ENCODE peak calls at places on chromosomes 13 and 19, in four cellular contexts. I is foreskin keratinocyte, J is right atrium auricular region, V is astrocyte of the spinal cord. H is an unnamed sample.

GRCh38 chr19:31641591-31641990 is 292.4 kb upstream of the TSHZ3 start:
- DNase-seq in I (no peak), J (no peak), V (peak), H (no peak)

GRCh38 chr19:46384396-46384795 is 29.0 kb downstream of the CCDC8 start:
- DNase-seq in V (no peak), J (no peak), I (no peak), H (no peak)

GRCh38 chr19:14333101-14333871 is 48.0 kb upstream of the ADGRE5 start:
- DNase-seq in J (no peak), V (peak), I (no peak), H (peak)

GRCh38 chr19:6100284-6100915 is 9.9 kb downstream of the RFX2 start:
- DNase-seq in J (no peak), V (no peak), I (no peak), H (no peak)

GRCh38 chr13:46639033-46639981 is 86.3 kb downstream of the LRCH1 start:
- DNase-seq in I (no peak), V (no peak), J (no peak), H (no peak)

GRCh38 chr19:43675269-43675879 is 5.4 kb upstream of the PLAUR start:
- DNase-seq in I (peak), J (no peak), V (peak), H (no peak)

GRCh38 chr13:55483626-55484158 is 1657.0 kb upstream of the PRR20A start:
- DNase-seq in V (no peak), J (no peak), I (no peak), H (no peak)

GRCh38 chr19:11374449-11375142 is at the start of gene SWSAP1:
- DNase-seq in J (peak), V (peak), I (peak), H (peak)

GRCh38 chr13:113116871-113117271 is 5.7 kb upstream of the F10 start:
- DNase-seq in J (no peak), V (no peak), I (no peak), H (no peak)

GRCh38 chr19:3194063-3194702 is 8.5 kb downstream of the NCLN start:
- DNase-seq in V (no peak), J (no peak), I (no peak), H (no peak)

GRCh38 chr13:81929988-81930387 is 1589.1 kb upstream of the SPRY2 start:
- DNase-seq in V (peak), I (no peak), J (no peak), H (no peak)

GRCh38 chr19:32868206-32868950 is 1.2 kb downstream of the SLC7A9 start:
- DNase-seq in J (no peak), I (no peak), V (no peak), H (no peak)

GRCh38 chr19:31214086-31214485 is 135.2 kb downstream of the TSHZ3 start:
- DNase-seq in I (peak), V (peak), J (peak), H (peak)

GRCh38 chr19:47447470-47448359 is 24.0 kb downstream of the SLC8A2 start:
- DNase-seq in J (no peak), I (peak), V (peak), H (peak)

GRCh38 chr19:1082928-1083816 is 12.0 kb downstream of the POLR2E start:
- DNase-seq in V (no peak), I (no peak), J (no peak), H (no peak)

GRCh38 chr13:72527333-72527732 is 200.1 kb downstream of the MZT1 start:
- DNase-seq in V (no peak), J (no peak), I (no peak), H (no peak)

GRCh38 chr13:42355841-42356575 is 84.1 kb downstream of the AKAP11 start:
- DNase-seq in V (no peak), J (no peak), I (no peak), H (no peak)

GRCh38 chr19:13014101-13014920 is 19.0 kb downstream of the NFIX start:
- DNase-seq in J (no peak), I (no peak), V (no peak), H (no peak)

GRCh38 chr13:30111810-30112209 is 195.5 kb downstream of the KATNAL1 start:
- DNase-seq in I (no peak), J (no peak), V (no peak), H (no peak)

GRCh38 chr13:98143601-98144500 is 957 bp downstream of the FARP1 start:
- DNase-seq in I (peak), J (no peak), V (peak), H (peak)

GRCh38 chr19:17505218-17505617 is 6.2 kb upstream of the PGLS start:
- DNase-seq in V (no peak), I (no peak), J (no peak), H (no peak)
- TF ChIP-seq CTCF in V (no peak), I (no peak), J (no peak), H (no peak)

GRCh38 chr13:45464141-45464686 is 525 bp upstream of the COG3 start:
- DNase-seq in V (no peak), I (no peak), J (no peak), H (no peak)
- TF ChIP-seq CTCF in V (peak), I (no peak), J (no peak), H (peak)

GRCh38 chr13:24022568-24022967 is 125.3 kb upstream of the C1QTNF9B start:
- DNase-seq in I (no peak), J (no peak), V (peak), H (no peak)
- TF ChIP-seq CTCF in I (no peak), J (no peak), V (no peak), H (no peak)

DNA sequence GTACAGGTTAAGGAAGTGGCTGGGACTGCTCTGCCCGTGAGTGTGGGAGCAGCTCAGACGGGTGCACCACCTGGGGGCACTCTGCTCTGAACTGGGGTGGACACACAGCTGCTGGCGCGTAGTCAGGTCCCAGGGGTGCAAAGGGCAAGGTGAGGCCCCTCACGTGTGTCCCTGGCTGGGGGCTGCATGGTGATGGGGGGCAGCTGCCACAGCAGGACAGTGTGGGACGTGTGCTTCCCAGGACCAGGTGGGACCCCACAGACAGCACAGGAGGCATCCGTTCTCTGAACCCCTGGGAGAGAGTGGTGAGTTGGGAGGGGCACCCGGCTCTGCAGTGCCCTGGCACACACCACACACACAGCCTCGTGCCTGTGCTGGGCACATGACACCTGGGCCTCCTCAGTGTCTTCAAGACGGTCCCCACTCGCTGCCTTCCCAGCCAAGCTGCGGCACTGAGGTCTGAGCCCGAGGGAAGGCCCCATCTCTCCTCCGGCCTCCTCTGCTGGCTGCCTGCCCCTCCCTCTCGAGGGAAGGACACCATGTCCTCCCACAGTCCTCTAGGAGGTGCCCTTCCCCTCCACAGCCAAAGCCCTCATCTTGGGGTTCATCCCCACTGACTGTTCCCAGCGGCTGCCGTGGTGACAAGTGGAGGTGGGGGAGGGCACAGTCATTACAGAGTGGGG is 24.7 kb downstream of the CILP2 start:
- DNase-seq in J (no peak), V (no peak), I (no peak), H (no peak)
- TF ChIP-seq CTCF in J (no peak), V (no peak), I (peak), H (no peak)

GRCh38 chr13:89066868-89067466 is 1395.8 kb downstream of the SLITRK5 start:
- DNase-seq in J (no peak), I (peak), V (peak), H (no peak)
- TF ChIP-seq CTCF in J (peak), I (peak), V (peak), H (no peak)

H was measured in foreskin fibroblast.